ENCODE peak calls at places on chromosomes 13 and 19, in six cellular contexts. J is right atrium auricular region, M is GM23248, Q is uterus, I is transverse colon, V is small intestine. Y is an unnamed sample. For H3K4me1, the result is how much of the 10 kb centered on the place peaks cover.

GRCh38 chr19:49799798-49800376 is 13.2 kb downstream of the FUZ start:
- DNase-seq in Q (no peak), J (no peak), V (no peak), M (no peak), I (no peak), Y (no peak)

GRCh38 chr19:5823579-5824281 is 15.8 kb downstream of the FUT6 start:
- DNase-seq in Q (no peak), I (peak), V (peak), M (no peak), J (no peak), Y (no peak)

GRCh38 chr19:13208131-13208963 is 58.1 kb downstream of the IER2 start:
- DNase-seq in J (no peak), V (no peak), Q (peak), I (peak), M (peak), Y (no peak)

GRCh38 chr19:45103200-45103624 is 10.2 kb downstream of the PPP1R37 start:
- DNase-seq in M (no peak), Q (no peak), J (no peak), V (no peak), I (no peak), Y (no peak)

GRCh38 chr13:113219311-113219940 is 10.0 kb downstream of the CUL4A start:
- DNase-seq in Q (no peak), I (no peak), J (no peak), V (peak), M (peak), Y (no peak)

GRCh38 chr13:26370495-26370990 is 116.6 kb downstream of the CDK8 start:
- DNase-seq in M (no peak), J (no peak), I (no peak), V (no peak), Q (no peak), Y (no peak)

GRCh38 chr19:32976223-32976805 is 4.3 kb downstream of the FAAP24 start:
- DNase-seq in M (peak), I (peak), Q (peak), J (peak), V (peak), Y (no peak)

GRCh38 chr13:19075418-19075817 is 106.2 kb downstream of the TUBA3C start:
- DNase-seq in M (no peak), J (peak), I (no peak), V (no peak), Q (no peak), Y (no peak)

GRCh38 chr19:19427302-19427701 is 21.8 kb downstream of the GATAD2A start:
- DNase-seq in Q (no peak), M (no peak), J (no peak), I (no peak), V (no peak), Y (no peak)
- H3K4me1 ChIP-seq in Q (under half), M (under half), J (under half), I (under half), V (under half), Y (under half)

DNA sequence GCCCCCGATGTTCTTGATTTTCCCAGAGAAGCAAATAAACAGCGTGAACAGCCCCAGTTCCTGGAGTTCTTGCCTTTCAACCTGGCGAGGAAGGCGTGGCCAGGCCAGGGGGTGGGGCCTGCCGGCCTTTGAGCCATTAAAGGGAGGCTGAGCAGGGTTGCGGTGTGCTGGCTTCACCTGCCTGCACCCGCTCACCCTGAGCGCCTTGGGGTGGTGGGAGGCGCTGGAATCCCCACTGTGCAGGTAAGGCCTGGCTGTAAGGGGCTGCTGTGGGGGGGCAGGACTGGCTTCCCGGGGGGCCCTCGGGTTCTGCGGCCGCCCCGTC is 2.7 kb upstream of the MISP start:
- DNase-seq in J (no peak), Q (no peak), M (no peak), I (peak), V (peak), Y (no peak)
- H3K4me3 ChIP-seq in J (no peak), Q (no peak), M (no peak), I (peak), V (no peak), Y (no peak)

GRCh38 chr13:50122465-50122864 is 107.2 kb downstream of the KCNRG start:
- DNase-seq in Q (no peak), V (no peak), I (no peak), J (no peak), M (no peak), Y (no peak)
- H3K4me1 ChIP-seq in Q (under half), V (under half), I (under half), J (under half), M (under half), Y (half or more)

GRCh38 chr19:54416695-54417491 is 1.6 kb downstream of the TTYH1 start:
- DNase-seq in J (no peak), V (no peak), I (no peak), M (no peak), Q (no peak), Y (no peak)
- H3K4me3 ChIP-seq in J (no peak), V (no peak), I (no peak), M (no peak), Q (no peak), Y (peak)

Y was measured in esophagus muscularis mucosa.